ENCODE peak calls at places on chromosome 15, in eight cellular contexts. One of them, this sample, is unnamed.

GRCh38 chr15:88302373-88302772 is 45.8 kb upstream of the NTRK3 start:
- DNase-seq in activated CD8-positive, alpha-beta T cell treated with anti-CD3 and anti-CD28 coated beads for 36 hours: no peak
- DNase-seq in PC-3: no peak
- DNase-seq in progenitor cell of endocrine pancreas: no peak
- DNase-seq in CD8-positive, alpha-beta T cell: no peak
- DNase-seq in HFFc6: no peak
- DNase-seq in GM13976: no peak
- DNase-seq in A549: no peak
- DNase-seq in this sample: no peak

GRCh38 chr15:34721802-34722795 is 32.7 kb downstream of the GJD2 start:
- DNase-seq in GM13976: peak; percentile 19
- DNase-seq in activated CD8-positive, alpha-beta T cell treated with anti-CD3 and anti-CD28 coated beads for 36 hours: no peak
- DNase-seq in A549: peak; percentile 59
- DNase-seq in progenitor cell of endocrine pancreas: no peak
- DNase-seq in CD8-positive, alpha-beta T cell: no peak
- DNase-seq in PC-3: no peak
- DNase-seq in HFFc6: peak; percentile 94
- DNase-seq in this sample: no peak

GRCh38 chr15:52171386-52171785 is 19.8 kb downstream of the GNB5 start:
- DNase-seq in PC-3: no peak
- DNase-seq in HFFc6: no peak
- DNase-seq in GM13976: no peak
- DNase-seq in progenitor cell of endocrine pancreas: no peak
- DNase-seq in activated CD8-positive, alpha-beta T cell treated with anti-CD3 and anti-CD28 coated beads for 36 hours: peak; percentile 27
- DNase-seq in CD8-positive, alpha-beta T cell: no peak
- DNase-seq in A549: no peak
- DNase-seq in this sample: no peak

GRCh38 chr15:52144656-52145055 is 32.1 kb upstream of the BCL2L10 start:
- DNase-seq in GM13976: no peak
- DNase-seq in A549: peak; percentile 56
- DNase-seq in progenitor cell of endocrine pancreas: no peak
- DNase-seq in activated CD8-positive, alpha-beta T cell treated with anti-CD3 and anti-CD28 coated beads for 36 hours: no peak
- DNase-seq in PC-3: peak; percentile 43
- DNase-seq in HFFc6: peak; percentile 55
- DNase-seq in CD8-positive, alpha-beta T cell: no peak
- DNase-seq in this sample: no peak

GRCh38 chr15:60661075-60661645 is 182.2 kb upstream of the ICE2 start:
- DNase-seq in activated CD8-positive, alpha-beta T cell treated with anti-CD3 and anti-CD28 coated beads for 36 hours: no peak
- DNase-seq in progenitor cell of endocrine pancreas: no peak
- DNase-seq in A549: no peak
- DNase-seq in PC-3: no peak
- DNase-seq in CD8-positive, alpha-beta T cell: no peak
- DNase-seq in GM13976: no peak
- DNase-seq in HFFc6: no peak
- DNase-seq in this sample: no peak

GRCh38 chr15:73349191-73349590 is 19.6 kb downstream of the HCN4 start:
- DNase-seq in GM13976: no peak
- DNase-seq in activated CD8-positive, alpha-beta T cell treated with anti-CD3 and anti-CD28 coated beads for 36 hours: no peak
- DNase-seq in PC-3: no peak
- DNase-seq in A549: no peak
- DNase-seq in CD8-positive, alpha-beta T cell: no peak
- DNase-seq in progenitor cell of endocrine pancreas: no peak
- DNase-seq in HFFc6: no peak
- DNase-seq in this sample: no peak

GRCh38 chr15:46682969-46683791 is 1034.1 kb upstream of the SEMA6D start:
- DNase-seq in GM13976: no peak
- DNase-seq in activated CD8-positive, alpha-beta T cell treated with anti-CD3 and anti-CD28 coated beads for 36 hours: no peak
- DNase-seq in progenitor cell of endocrine pancreas: no peak
- DNase-seq in HFFc6: no peak
- DNase-seq in PC-3: no peak
- DNase-seq in CD8-positive, alpha-beta T cell: no peak
- DNase-seq in A549: no peak
- DNase-seq in this sample: no peak

GRCh38 chr15:27017168-27017809 is 46.3 kb downstream of the GABRG3 start:
- DNase-seq in progenitor cell of endocrine pancreas: peak; percentile 64
- DNase-seq in CD8-positive, alpha-beta T cell: no peak
- DNase-seq in A549: peak; percentile 81
- DNase-seq in HFFc6: peak; percentile 59
- DNase-seq in activated CD8-positive, alpha-beta T cell treated with anti-CD3 and anti-CD28 coated beads for 36 hours: peak; percentile 64
- DNase-seq in PC-3: peak; percentile 70
- DNase-seq in GM13976: peak; percentile 64
- DNase-seq in this sample: no peak

GRCh38 chr15:101327147-101327740 is 32.2 kb upstream of the SNRPA1 start:
- DNase-seq in PC-3: no peak
- DNase-seq in progenitor cell of endocrine pancreas: no peak
- DNase-seq in CD8-positive, alpha-beta T cell: no peak
- DNase-seq in HFFc6: no peak
- DNase-seq in GM13976: no peak
- DNase-seq in activated CD8-positive, alpha-beta T cell treated with anti-CD3 and anti-CD28 coated beads for 36 hours: no peak
- DNase-seq in A549: no peak
- DNase-seq in this sample: no peak

GRCh38 chr15:28994142-28994829 is 108.5 kb downstream of the APBA2 start:
- DNase-seq in PC-3: no peak
- DNase-seq in A549: no peak
- DNase-seq in progenitor cell of endocrine pancreas: no peak
- DNase-seq in CD8-positive, alpha-beta T cell: peak; percentile 31
- DNase-seq in activated CD8-positive, alpha-beta T cell treated with anti-CD3 and anti-CD28 coated beads for 36 hours: peak; percentile 32
- DNase-seq in HFFc6: no peak
- DNase-seq in GM13976: no peak
- DNase-seq in this sample: no peak
- TF ChIP-seq CTCF in PC-3: no peak
- TF ChIP-seq CTCF in A549: no peak
- TF ChIP-seq CTCF in progenitor cell of endocrine pancreas: no peak
- TF ChIP-seq CTCF in CD8-positive, alpha-beta T cell: no peak
- TF ChIP-seq CTCF in activated CD8-positive, alpha-beta T cell treated with anti-CD3 and anti-CD28 coated beads for 36 hours: no peak
- TF ChIP-seq CTCF in HFFc6: no peak
- TF ChIP-seq CTCF in GM13976: no peak
- TF ChIP-seq CTCF in this sample: no peak

DNA sequence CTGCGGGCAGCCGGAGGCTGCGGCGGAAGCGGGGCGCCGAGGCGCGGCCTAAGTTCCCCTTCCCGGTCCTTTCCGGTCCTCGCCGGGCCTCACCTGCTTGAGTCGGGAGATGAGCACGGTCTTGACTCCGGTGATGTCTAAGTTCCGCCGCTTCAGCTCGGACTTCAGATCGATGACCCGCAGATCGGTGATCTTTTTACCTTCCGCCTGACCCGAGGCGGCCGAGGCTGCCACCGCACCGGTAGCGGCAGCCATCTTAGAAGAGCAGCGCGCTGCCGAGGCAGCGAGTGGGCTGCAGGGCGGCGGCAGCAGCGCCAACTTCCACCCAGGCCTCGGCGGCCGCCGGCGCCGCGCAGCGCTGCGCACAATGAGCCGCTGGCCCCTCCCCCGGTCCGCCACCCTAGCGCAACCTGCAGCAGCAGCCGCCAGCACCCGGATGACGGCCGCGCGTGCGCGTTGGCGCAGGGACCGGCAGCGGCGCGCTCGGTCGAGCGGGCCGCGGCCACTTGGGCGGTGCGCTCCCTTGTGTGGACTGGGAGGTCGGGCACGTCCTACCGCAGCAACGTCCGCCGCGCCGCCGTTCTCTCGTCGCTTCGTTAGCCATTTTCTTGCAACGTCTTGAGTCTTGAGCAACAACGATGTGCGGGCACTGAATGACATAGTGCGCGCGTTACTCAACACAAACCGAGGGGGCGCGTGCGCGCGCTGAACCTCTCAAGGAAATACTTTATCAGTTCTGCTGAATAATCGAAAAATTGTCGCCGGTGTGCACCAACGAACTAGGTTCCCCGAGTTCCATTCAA is at the start of gene SLTM:
- DNase-seq in activated CD8-positive, alpha-beta T cell treated with anti-CD3 and anti-CD28 coated beads for 36 hours: peak; percentile 95
- DNase-seq in A549: peak; percentile 98
- DNase-seq in progenitor cell of endocrine pancreas: peak; percentile 88
- DNase-seq in GM13976: peak; percentile 95
- DNase-seq in CD8-positive, alpha-beta T cell: peak; percentile 94
- DNase-seq in HFFc6: peak; percentile 95
- DNase-seq in PC-3: peak; percentile 90
- DNase-seq in this sample: peak; percentile 80
- TF ChIP-seq CTCF in activated CD8-positive, alpha-beta T cell treated with anti-CD3 and anti-CD28 coated beads for 36 hours: peak; percentile 29
- TF ChIP-seq CTCF in A549: peak; percentile 3
- TF ChIP-seq CTCF in progenitor cell of endocrine pancreas: peak; percentile 46
- TF ChIP-seq CTCF in GM13976: peak; percentile 12
- TF ChIP-seq CTCF in CD8-positive, alpha-beta T cell: peak; percentile 30
- TF ChIP-seq CTCF in HFFc6: peak; percentile 66
- TF ChIP-seq CTCF in PC-3: peak; percentile 22
- TF ChIP-seq CTCF in this sample: no peak

GRCh38 chr15:84819291-84819768 is 2.2 kb downstream of the ALPK3 start:
- DNase-seq in PC-3: no peak
- DNase-seq in A549: peak; percentile 18
- DNase-seq in GM13976: no peak
- DNase-seq in HFFc6: no peak
- DNase-seq in CD8-positive, alpha-beta T cell: no peak
- DNase-seq in progenitor cell of endocrine pancreas: no peak
- DNase-seq in activated CD8-positive, alpha-beta T cell treated with anti-CD3 and anti-CD28 coated beads for 36 hours: no peak
- DNase-seq in this sample: no peak
- TF ChIP-seq CTCF in PC-3: no peak
- TF ChIP-seq CTCF in A549: no peak
- TF ChIP-seq CTCF in GM13976: no peak
- TF ChIP-seq CTCF in HFFc6: peak; percentile 15
- TF ChIP-seq CTCF in CD8-positive, alpha-beta T cell: no peak
- TF ChIP-seq CTCF in progenitor cell of endocrine pancreas: peak; percentile 48
- TF ChIP-seq CTCF in activated CD8-positive, alpha-beta T cell treated with anti-CD3 and anti-CD28 coated beads for 36 hours: no peak
- TF ChIP-seq CTCF in this sample: no peak

GRCh38 chr15:44811347-44811746 is 75.0 kb downstream of the TRIM69 start:
- DNase-seq in progenitor cell of endocrine pancreas: no peak
- DNase-seq in GM13976: no peak
- DNase-seq in activated CD8-positive, alpha-beta T cell treated with anti-CD3 and anti-CD28 coated beads for 36 hours: no peak
- DNase-seq in PC-3: no peak
- DNase-seq in A549: peak; percentile 13
- DNase-seq in HFFc6: no peak
- DNase-seq in CD8-positive, alpha-beta T cell: no peak
- DNase-seq in this sample: no peak

GRCh38 chr15:44808557-44808956 is 72.2 kb downstream of the TRIM69 start:
- DNase-seq in A549: no peak
- DNase-seq in activated CD8-positive, alpha-beta T cell treated with anti-CD3 and anti-CD28 coated beads for 36 hours: no peak
- DNase-seq in CD8-positive, alpha-beta T cell: no peak
- DNase-seq in GM13976: no peak
- DNase-seq in HFFc6: no peak
- DNase-seq in PC-3: no peak
- DNase-seq in progenitor cell of endocrine pancreas: no peak
- DNase-seq in this sample: no peak

GRCh38 chr15:44812029-44812517 is 75.7 kb downstream of the TRIM69 start:
- DNase-seq in activated CD8-positive, alpha-beta T cell treated with anti-CD3 and anti-CD28 coated beads for 36 hours: no peak
- DNase-seq in A549: no peak
- DNase-seq in CD8-positive, alpha-beta T cell: no peak
- DNase-seq in HFFc6: no peak
- DNase-seq in GM13976: no peak
- DNase-seq in PC-3: no peak
- DNase-seq in progenitor cell of endocrine pancreas: no peak
- DNase-seq in this sample: no peak

GRCh38 chr15:44810237-44810636 is 73.9 kb downstream of the TRIM69 start:
- DNase-seq in A549: no peak
- DNase-seq in HFFc6: no peak
- DNase-seq in activated CD8-positive, alpha-beta T cell treated with anti-CD3 and anti-CD28 coated beads for 36 hours: no peak
- DNase-seq in PC-3: no peak
- DNase-seq in GM13976: no peak
- DNase-seq in progenitor cell of endocrine pancreas: no peak
- DNase-seq in CD8-positive, alpha-beta T cell: no peak
- DNase-seq in this sample: no peak

GRCh38 chr15:44813231-44813630 is 76.9 kb downstream of the TRIM69 start:
- DNase-seq in A549: no peak
- DNase-seq in GM13976: no peak
- DNase-seq in CD8-positive, alpha-beta T cell: no peak
- DNase-seq in PC-3: no peak
- DNase-seq in progenitor cell of endocrine pancreas: no peak
- DNase-seq in HFFc6: no peak
- DNase-seq in activated CD8-positive, alpha-beta T cell treated with anti-CD3 and anti-CD28 coated beads for 36 hours: peak; percentile 21
- DNase-seq in this sample: no peak
- TF ChIP-seq CTCF in A549: no peak
- TF ChIP-seq CTCF in GM13976: no peak
- TF ChIP-seq CTCF in CD8-positive, alpha-beta T cell: no peak
- TF ChIP-seq CTCF in PC-3: no peak
- TF ChIP-seq CTCF in progenitor cell of endocrine pancreas: no peak
- TF ChIP-seq CTCF in HFFc6: no peak
- TF ChIP-seq CTCF in activated CD8-positive, alpha-beta T cell treated with anti-CD3 and anti-CD28 coated beads for 36 hours: no peak
- TF ChIP-seq CTCF in this sample: no peak

GRCh38 chr15:24696201-24696600 is 20.6 kb downstream of the NPAP1 start:
- DNase-seq in HFFc6: no peak
- DNase-seq in PC-3: no peak
- DNase-seq in progenitor cell of endocrine pancreas: no peak
- DNase-seq in activated CD8-positive, alpha-beta T cell treated with anti-CD3 and anti-CD28 coated beads for 36 hours: no peak
- DNase-seq in GM13976: no peak
- DNase-seq in CD8-positive, alpha-beta T cell: no peak
- DNase-seq in A549: no peak
- DNase-seq in this sample: no peak

DNA sequence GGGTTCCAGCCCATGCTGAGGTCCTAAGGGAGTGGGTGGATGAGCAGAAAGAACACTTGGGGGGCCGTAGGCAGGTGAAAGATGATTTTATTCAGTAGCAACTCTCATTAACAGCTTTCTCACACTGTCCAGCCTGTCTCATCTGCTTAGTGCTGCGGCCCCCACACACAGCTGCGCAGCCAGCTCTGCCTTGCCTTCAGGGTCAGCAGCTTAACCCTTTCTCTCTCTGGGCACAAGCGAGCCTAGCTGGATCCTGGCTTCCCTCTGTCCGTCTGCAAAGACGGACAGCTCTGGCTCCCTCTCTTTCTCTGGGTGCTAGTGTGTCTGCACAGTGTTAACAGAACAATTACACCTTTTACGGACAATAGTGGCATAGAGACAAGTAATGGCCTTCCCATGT is 21.3 kb downstream of the NPAP1 start:
- DNase-seq in CD8-positive, alpha-beta T cell: no peak
- DNase-seq in HFFc6: no peak
- DNase-seq in PC-3: no peak
- DNase-seq in activated CD8-positive, alpha-beta T cell treated with anti-CD3 and anti-CD28 coated beads for 36 hours: no peak
- DNase-seq in GM13976: no peak
- DNase-seq in progenitor cell of endocrine pancreas: no peak
- DNase-seq in A549: no peak
- DNase-seq in this sample: no peak
- TF ChIP-seq CTCF in CD8-positive, alpha-beta T cell: no peak
- TF ChIP-seq CTCF in HFFc6: no peak
- TF ChIP-seq CTCF in PC-3: no peak
- TF ChIP-seq CTCF in activated CD8-positive, alpha-beta T cell treated with anti-CD3 and anti-CD28 coated beads for 36 hours: no peak
- TF ChIP-seq CTCF in GM13976: no peak
- TF ChIP-seq CTCF in progenitor cell of endocrine pancreas: no peak
- TF ChIP-seq CTCF in A549: no peak
- TF ChIP-seq CTCF in this sample: no peak

This sample was measured in omental fat pad.